ENCODE peak calls at places on chromosomes 3 and 15, in seven cellular contexts. F, G, W, L, Y, M and O are unnamed samples.

GRCh38 chr3:24264748-24265158 is 229.9 kb downstream of the THRB start:
- DNase-seq in F (peak; percentile 81), G (no peak), W (no peak), L (peak; percentile 52), Y (no peak), M (no peak), O (no peak)

GRCh38 chr15:40357246-40357645 is 773 bp upstream of the DISP2 start:
- DNase-seq in F (no peak), G (no peak), W (no peak), L (no peak), Y (no peak), M (no peak), O (no peak)

GRCh38 chr3:18988619-18989229 is 159.6 kb upstream of the KCNH8 start:
- DNase-seq in F (peak; percentile 81), G (no peak), W (no peak), L (peak; percentile 30), Y (no peak), M (no peak), O (no peak)

GRCh38 chr3:65733459-65733858 is 305.3 kb downstream of the MAGI1 start:
- DNase-seq in F (no peak), G (no peak), W (no peak), L (no peak), Y (no peak), M (no peak), O (no peak)

GRCh38 chr3:101942356-101942755 is 93.0 kb downstream of the NFKBIZ start:
- DNase-seq in F (no peak), G (no peak), W (no peak), L (no peak), Y (no peak), M (no peak), O (no peak)

GRCh38 chr15:90665288-90666134 is 51.6 kb upstream of the BLM start:
- DNase-seq in F (peak; percentile 65), G (peak; percentile 36), W (peak; percentile 68), L (peak; percentile 82), Y (peak; percentile 81), M (no peak), O (no peak)

GRCh38 chr15:85615930-85616329 is 178.8 kb downstream of the KLHL25 start:
- DNase-seq in F (peak; percentile 38), G (no peak), W (no peak), L (peak; percentile 46), Y (no peak), M (no peak), O (no peak)

GRCh38 chr3:28295819-28296364 is 52.6 kb upstream of the ZCWPW2 start:
- DNase-seq in F (no peak), G (no peak), W (no peak), L (no peak), Y (no peak), M (no peak), O (no peak)

GRCh38 chr3:177525987-177526712 is 328.9 kb upstream of the TBL1XR1 start:
- DNase-seq in F (peak; percentile 37), G (no peak), W (no peak), L (no peak), Y (peak; percentile 57), M (no peak), O (no peak)

GRCh38 chr3:29977360-29977759 is 629.0 kb upstream of the TGFBR2 start:
- DNase-seq in F (no peak), G (no peak), W (no peak), L (no peak), Y (no peak), M (no peak), O (no peak)

GRCh38 chr3:57951106-57951882 is 56.9 kb upstream of the FLNB start:
- DNase-seq in F (peak; percentile 76), G (no peak), W (peak; percentile 91), L (no peak), Y (peak; percentile 57), M (peak; percentile 46), O (no peak)

DNA sequence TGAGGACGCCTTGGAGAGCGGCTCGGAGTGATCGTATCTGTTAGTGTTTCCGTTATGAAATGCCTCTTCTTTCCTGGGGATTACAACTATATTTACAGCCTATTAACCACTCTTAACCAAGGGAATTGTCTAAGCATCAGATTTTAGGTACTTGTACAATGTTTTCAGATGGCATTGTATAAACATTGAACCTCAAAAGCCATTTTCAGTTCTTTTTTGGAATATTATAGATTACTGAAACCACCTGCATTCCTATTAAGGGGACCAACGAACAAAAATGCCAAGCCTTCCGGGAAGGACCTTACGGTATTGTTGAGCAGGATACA is 1.1 kb downstream of the NEO1 start:
- DNase-seq in F (no peak), G (no peak), W (no peak), L (no peak), Y (no peak), M (no peak), O (no peak)
- TF ChIP-seq CTCF in F (no peak), G (no peak), W (no peak), L (no peak), Y (no peak), M (no peak), O (no peak)

GRCh38 chr3:172394692-172395091 is 53.6 kb downstream of the GHSR start:
- DNase-seq in F (no peak), G (no peak), W (no peak), L (no peak), Y (no peak), M (no peak), O (no peak)
- TF ChIP-seq CTCF in F (no peak), G (no peak), W (no peak), L (no peak), Y (no peak), M (no peak), O (no peak)

GRCh38 chr3:42228796-42229195 is 37.2 kb downstream of the CCK start:
- DNase-seq in F (peak; percentile 74), G (no peak), W (no peak), L (peak; percentile 62), Y (no peak), M (no peak), O (no peak)
- TF ChIP-seq CTCF in F (peak; percentile 68), G (no peak), W (no peak), L (peak; percentile 45), Y (no peak), M (peak; percentile 40), O (peak; percentile 25)

GRCh38 chr15:88031461-88031860 is 225.1 kb downstream of the NTRK3 start:
- DNase-seq in F (no peak), G (no peak), W (no peak), L (no peak), Y (no peak), M (no peak), O (no peak)

GRCh38 chr15:88029696-88030095 is 226.8 kb downstream of the NTRK3 start:
- DNase-seq in F (no peak), G (no peak), W (no peak), L (no peak), Y (no peak), M (no peak), O (no peak)

GRCh38 chr15:88032787-88033186 is 223.8 kb downstream of the NTRK3 start:
- DNase-seq in F (no peak), G (no peak), W (no peak), L (no peak), Y (no peak), M (no peak), O (no peak)

GRCh38 chr15:88023956-88024355 is 232.6 kb downstream of the NTRK3 start:
- DNase-seq in F (no peak), G (no peak), W (no peak), L (no peak), Y (no peak), M (no peak), O (no peak)

DNA sequence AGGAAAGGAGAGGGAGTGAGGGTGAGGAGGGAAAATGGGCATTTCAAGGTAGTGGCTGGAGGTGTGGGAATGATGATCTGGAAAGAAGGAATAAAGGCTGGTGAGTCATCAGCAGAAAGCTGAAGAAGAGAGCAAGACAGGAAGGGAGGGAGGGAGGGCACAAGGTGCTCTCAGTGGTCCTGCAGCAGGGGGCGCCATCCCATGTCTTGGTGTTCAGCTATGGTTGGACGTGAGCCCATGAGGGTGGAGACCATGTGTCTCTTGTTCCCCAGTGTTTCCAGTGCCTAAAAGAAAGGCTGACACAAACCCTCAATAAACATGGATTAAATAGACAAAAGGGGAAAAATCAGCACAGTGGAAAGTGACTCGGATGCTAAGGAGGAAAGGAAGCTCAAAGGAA is 228.5 kb downstream of the NTRK3 start:
- DNase-seq in F (no peak), G (no peak), W (no peak), L (no peak), Y (no peak), M (no peak), O (no peak)
- TF ChIP-seq CTCF in F (no peak), G (no peak), W (no peak), L (no peak), Y (no peak), M (no peak), O (no peak)

GRCh38 chr15:47987908-47988532 is 132.8 kb upstream of the SLC24A5 start:
- DNase-seq in F (peak; percentile 60), G (no peak), W (no peak), L (peak; percentile 42), Y (no peak), M (peak; percentile 29), O (peak; percentile 18)
- TF ChIP-seq CTCF in F (peak; percentile 70), G (peak; percentile 42), W (peak; percentile 54), L (peak; percentile 64), Y (peak; percentile 66), M (peak; percentile 74), O (peak; percentile 80)